ENCODE peak calls at places on chromosome 2, in six cellular contexts. A, J, C, I, U and L are unnamed samples.

GRCh38 chr2:209322905-209323517 is 100.8 kb upstream of the MAP2 start:
- DNase-seq in J (no peak), U (no peak), C (no peak), I (no peak), A (no peak), L (no peak)

GRCh38 chr2:134104754-134105153 is 149.1 kb upstream of the MGAT5 start:
- DNase-seq in I (no peak), U (no peak), C (no peak), A (no peak), J (no peak), L (no peak)

GRCh38 chr2:112572005-112572404 is 12.4 kb upstream of the CHCHD5 start:
- DNase-seq in C (no peak), J (no peak), A (no peak), I (no peak), U (no peak), L (no peak)

GRCh38 chr2:130261970-130262760 is 63.9 kb upstream of the TUBA3E start:
- DNase-seq in C (peak; percentile 30), J (no peak), U (peak; percentile 4), A (peak; percentile 12), I (peak; percentile 14), L (peak; percentile 58)

GRCh38 chr2:54559593-54560145 is 103.5 kb downstream of the SPTBN1 start:
- DNase-seq in J (no peak), I (peak; percentile 87), C (peak; percentile 46), U (peak; percentile 87), A (peak; percentile 86), L (peak; percentile 52)

GRCh38 chr2:162071016-162071415 is 3.0 kb downstream of the DPP4 start:
- DNase-seq in A (peak; percentile 53), J (no peak), C (no peak), I (peak; percentile 76), U (no peak), L (no peak)

GRCh38 chr2:217853301-217853881 is 149.4 kb downstream of the TNS1 start:
- DNase-seq in I (peak; percentile 62), J (no peak), A (peak; percentile 36), C (no peak), U (peak; percentile 82), L (peak; percentile 94)

GRCh38 chr2:27249891-27250651 is 12.8 kb downstream of the SLC30A3 start:
- DNase-seq in J (no peak), C (peak; percentile 98), U (peak; percentile 47), I (peak; percentile 59), A (peak; percentile 61), L (peak; percentile 36)

GRCh38 chr2:36707050-36707449 is 10.5 kb downstream of the VIT start:
- DNase-seq in J (no peak), U (no peak), C (no peak), A (peak; percentile 77), I (peak; percentile 43), L (peak; percentile 35)

GRCh38 chr2:238938460-238939055 is 90.7 kb downstream of the TWIST2 start:
- DNase-seq in U (peak; percentile 98), C (no peak), J (no peak), A (no peak), I (peak; percentile 97), L (no peak)

GRCh38 chr2:37771600-37772088 is 100.2 kb upstream of the CDC42EP3 start:
- DNase-seq in U (peak; percentile 47), C (no peak), A (peak; percentile 59), J (no peak), I (peak; percentile 76), L (peak; percentile 53)

GRCh38 chr2:235659767-235660322 is 166.0 kb downstream of the AGAP1 start:
- DNase-seq in U (peak; percentile 89), A (peak; percentile 91), I (peak; percentile 80), C (no peak), J (no peak), L (peak; percentile 90)

GRCh38 chr2:239182981-239183791 is 217.6 kb downstream of the HDAC4 start:
- DNase-seq in J (no peak), I (no peak), C (no peak), A (no peak), U (no peak), L (no peak)

GRCh38 chr2:130357864-130358263 is 2.0 kb downstream of the PTPN18 start:
- DNase-seq in A (no peak), I (no peak), C (no peak), U (no peak), J (no peak), L (no peak)

GRCh38 chr2:139674577-139674976 is 894.4 kb upstream of the NXPH2 start:
- DNase-seq in U (no peak), I (no peak), C (no peak), J (no peak), A (no peak), L (no peak)

GRCh38 chr2:112644155-112644932 is 1.4 kb upstream of the SLC20A1 start:
- DNase-seq in J (no peak), I (no peak), U (no peak), A (no peak), C (peak; percentile 33), L (peak; percentile 32)

GRCh38 chr2:131039908-131040660 is 53.2 kb downstream of the FAM168B start:
- DNase-seq in I (no peak), C (peak; percentile 66), A (no peak), U (no peak), J (no peak), L (no peak)

GRCh38 chr2:42498482-42498881 is 4.7 kb upstream of the KCNG3 start:
- DNase-seq in U (no peak), I (no peak), A (no peak), C (no peak), J (no peak), L (no peak)

GRCh38 chr2:22355816-22356433 is 1029.1 kb upstream of the KLHL29 start:
- DNase-seq in I (peak; percentile 6), A (peak; percentile 4), U (peak; percentile 14), C (peak; percentile 28), J (no peak), L (peak; percentile 0)

GRCh38 chr2:10258326-10258725 is 44.4 kb upstream of the HPCAL1 start:
- DNase-seq in C (no peak), U (no peak), J (no peak), A (no peak), I (no peak), L (no peak)

GRCh38 chr2:68167186-68167585 is 9.5 kb downstream of the PNO1 start:
- DNase-seq in U (no peak), J (no peak), C (no peak), A (peak; percentile 47), I (peak; percentile 39), L (no peak)